ENCODE peak calls at places on chromosomes 5 and 9, in ten cellular contexts. K is GM23338; J is CD8-positive, alpha-beta memory T cell; F is hepatocyte; O is AG04450; G is neuronal stem cell; P is BJ; S is GM23248; Q is tibial artery; M is choroid plexus epithelial cell. N is an unnamed sample.

GRCh38 chr5:68086857-68087256 is 128.7 kb upstream of the PIK3R1 start:
- DNase-seq in K (no peak), J (no peak), S (peak), Q (peak), M (peak), P (peak), G (no peak), O (peak), F (no peak), N (peak)

GRCh38 chr9:131334568-131335105 is 45.1 kb downstream of the PLPP7 start:
- DNase-seq in M (peak), P (no peak), K (no peak), S (peak), Q (peak), J (no peak), O (peak), G (no peak), F (peak), N (no peak)

GRCh38 chr9:86854898-86855523 is 92.3 kb downstream of the GAS1 start:
- DNase-seq in P (peak), K (peak), Q (no peak), S (peak), F (peak), G (peak), O (peak), M (peak), J (no peak), N (peak)

GRCh38 chr9:128497824-128498610 is 6.5 kb upstream of the GLE1 start:
- DNase-seq in S (no peak), F (no peak), M (no peak), G (no peak), Q (peak), O (no peak), J (no peak), K (no peak), P (no peak), N (no peak)

GRCh38 chr5:161340012-161340411 is 206.5 kb downstream of the GABRB2 start:
- DNase-seq in Q (no peak), O (no peak), G (no peak), M (no peak), K (no peak), F (no peak), P (no peak), J (no peak), S (no peak), N (no peak)

GRCh38 chr9:76371901-76372300 is 22.3 kb downstream of the RFK start:
- DNase-seq in O (peak), J (no peak), Q (no peak), M (peak), S (peak), G (no peak), F (no peak), K (no peak), P (no peak), N (no peak)

GRCh38 chr5:141760193-141760592 is 78.2 kb upstream of the ARAP3 start:
- DNase-seq in M (no peak), Q (no peak), G (no peak), S (peak), O (no peak), P (no peak), J (no peak), F (no peak), K (no peak), N (no peak)

GRCh38 chr5:62621280-62621679 is 42.7 kb downstream of the LRRC70 start:
- DNase-seq in O (no peak), Q (no peak), J (no peak), M (no peak), K (peak), S (no peak), P (no peak), F (no peak), G (peak), N (no peak)

GRCh38 chr9:137070201-137070905 is at the start of gene SAPCD2:
- DNase-seq in M (peak), P (no peak), K (peak), S (peak), O (peak), Q (peak), G (peak), J (peak), F (peak), N (no peak)

GRCh38 chr9:137068539-137069507 is 1.5 kb downstream of the SAPCD2 start:
- DNase-seq in S (no peak), J (no peak), F (no peak), Q (no peak), P (no peak), G (no peak), O (no peak), K (no peak), M (no peak), N (no peak)

GRCh38 chr9:137069508-137070071 is 767 bp downstream of the SAPCD2 start:
- DNase-seq in J (no peak), K (peak), F (no peak), O (no peak), M (no peak), P (no peak), Q (no peak), S (no peak), G (no peak), N (no peak)

GRCh38 chr9:137070906-137071275 is 534 bp upstream of the SAPCD2 start:
- DNase-seq in Q (peak), G (no peak), S (no peak), F (no peak), P (no peak), M (no peak), J (no peak), O (no peak), K (no peak), N (no peak)

DNA sequence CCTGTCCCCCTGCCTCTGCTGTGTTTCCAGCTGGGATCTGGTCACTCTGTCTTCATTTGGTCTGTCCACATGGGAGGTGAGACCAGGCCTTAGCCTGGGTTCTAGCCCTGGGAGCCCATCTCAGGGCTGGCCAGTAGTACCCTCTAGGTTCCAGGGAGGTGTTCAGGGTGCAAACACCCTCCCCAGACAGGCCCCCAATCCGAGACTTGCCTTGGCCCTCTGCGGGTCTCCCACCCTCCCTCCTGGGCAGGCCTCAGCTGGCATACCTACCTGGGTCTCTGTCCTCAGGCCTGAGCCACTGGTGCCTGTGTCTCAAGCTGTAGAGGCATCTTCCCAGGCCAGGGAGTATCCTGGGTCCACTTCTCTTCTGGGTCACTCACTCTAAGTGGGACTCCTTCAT is 925 bp upstream of the SAPCD2 start:
- DNase-seq in O (no peak), K (no peak), F (no peak), G (no peak), Q (no peak), S (no peak), M (no peak), J (no peak), P (no peak), N (no peak)
- H3K4me3 ChIP-seq in O (no peak), K (peak), F (no peak), G (no peak), Q (no peak), S (no peak), M (no peak), J (peak), P (no peak), N (no peak)

GRCh38 chr5:86617309-86617755 is 409 bp upstream of the COX7C start:
- DNase-seq in S (no peak), F (no peak), K (no peak), P (no peak), J (no peak), Q (no peak), G (no peak), O (no peak), M (no peak), N (no peak)
- H3K4me3 ChIP-seq in S (peak), F (no peak), K (no peak), P (no peak), J (no peak), Q (peak), G (no peak), O (no peak), M (no peak), N (no peak)

GRCh38 chr5:172849636-172850453 is 15.8 kb downstream of the ERGIC1 start:
- DNase-seq in M (no peak), F (no peak), J (peak), S (peak), O (no peak), K (no peak), P (no peak), G (no peak), Q (no peak), N (no peak)
- H3K4me3 ChIP-seq in M (no peak), F (no peak), J (no peak), S (no peak), O (no peak), K (no peak), P (no peak), G (no peak), Q (no peak), N (no peak)

GRCh38 chr9:20044686-20045085 is 255.8 kb upstream of the SLC24A2 start:
- DNase-seq in G (no peak), P (no peak), J (no peak), M (peak), Q (no peak), K (no peak), F (no peak), O (no peak), S (no peak), N (no peak)

GRCh38 chr9:20043035-20043434 is 254.2 kb upstream of the SLC24A2 start:
- DNase-seq in G (no peak), Q (no peak), M (no peak), J (no peak), S (no peak), F (no peak), O (no peak), K (no peak), P (no peak), N (no peak)

GRCh38 chr9:20042312-20042711 is 253.5 kb upstream of the SLC24A2 start:
- DNase-seq in F (no peak), M (no peak), S (no peak), O (no peak), G (no peak), P (no peak), Q (no peak), J (no peak), K (no peak), N (no peak)

GRCh38 chr9:20041717-20042116 is 252.9 kb upstream of the SLC24A2 start:
- DNase-seq in O (no peak), J (peak), K (no peak), P (no peak), Q (no peak), S (no peak), G (no peak), M (no peak), F (peak), N (no peak)

DNA sequence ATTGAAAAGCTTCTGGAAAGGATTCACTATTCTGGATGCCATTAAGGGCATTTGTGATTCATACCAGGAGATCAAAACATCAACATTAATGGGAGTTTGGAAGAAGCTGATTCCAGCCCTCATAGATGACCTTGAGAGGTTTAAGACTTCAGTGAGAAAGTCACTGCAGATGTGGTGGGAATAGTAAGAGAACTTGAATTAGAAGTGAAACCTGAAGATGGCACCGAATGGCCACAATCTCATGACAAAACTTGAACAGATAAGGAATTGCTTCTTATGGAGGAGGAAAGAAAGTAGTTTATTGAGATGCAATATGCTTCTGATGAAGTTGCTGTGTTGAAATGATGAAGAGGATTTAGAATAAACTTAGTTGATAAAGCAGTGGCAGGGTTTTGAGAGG is 254.6 kb upstream of the SLC24A2 start:
- DNase-seq in O (no peak), G (no peak), F (no peak), J (no peak), K (no peak), S (no peak), M (peak), P (no peak), Q (no peak), N (no peak)
- H3K4me3 ChIP-seq in O (no peak), G (no peak), F (no peak), J (peak), K (no peak), S (no peak), M (no peak), P (no peak), Q (no peak), N (no peak)

GRCh38 chr5:168366124-168366523 is 74.7 kb downstream of the WWC1 start:
- DNase-seq in F (no peak), Q (no peak), P (peak), O (peak), S (peak), G (no peak), J (no peak), M (peak), K (no peak), N (peak)
- H3K4me3 ChIP-seq in F (no peak), Q (no peak), P (no peak), O (no peak), S (peak), G (no peak), J (no peak), M (no peak), K (no peak), N (no peak)

GRCh38 chr9:130266236-130267098 is 907 bp downstream of the HMCN2 start:
- DNase-seq in G (no peak), Q (peak), O (no peak), M (no peak), S (no peak), K (peak), J (no peak), P (no peak), F (no peak), N (no peak)

GRCh38 chr9:130265431-130266235 is at the start of gene HMCN2:
- DNase-seq in M (peak), G (peak), P (no peak), F (peak), K (peak), O (no peak), S (peak), J (no peak), Q (peak), N (no peak)

GRCh38 chr9:130263601-130264413 is 1.8 kb upstream of the HMCN2 start:
- DNase-seq in F (no peak), O (no peak), P (no peak), Q (peak), S (peak), J (no peak), K (no peak), M (no peak), G (no peak), N (no peak)

GRCh38 chr9:130262771-130263170 is 2.8 kb upstream of the HMCN2 start:
- DNase-seq in M (no peak), G (no peak), K (no peak), S (no peak), P (no peak), O (no peak), F (no peak), J (no peak), Q (peak), N (no peak)

DNA sequence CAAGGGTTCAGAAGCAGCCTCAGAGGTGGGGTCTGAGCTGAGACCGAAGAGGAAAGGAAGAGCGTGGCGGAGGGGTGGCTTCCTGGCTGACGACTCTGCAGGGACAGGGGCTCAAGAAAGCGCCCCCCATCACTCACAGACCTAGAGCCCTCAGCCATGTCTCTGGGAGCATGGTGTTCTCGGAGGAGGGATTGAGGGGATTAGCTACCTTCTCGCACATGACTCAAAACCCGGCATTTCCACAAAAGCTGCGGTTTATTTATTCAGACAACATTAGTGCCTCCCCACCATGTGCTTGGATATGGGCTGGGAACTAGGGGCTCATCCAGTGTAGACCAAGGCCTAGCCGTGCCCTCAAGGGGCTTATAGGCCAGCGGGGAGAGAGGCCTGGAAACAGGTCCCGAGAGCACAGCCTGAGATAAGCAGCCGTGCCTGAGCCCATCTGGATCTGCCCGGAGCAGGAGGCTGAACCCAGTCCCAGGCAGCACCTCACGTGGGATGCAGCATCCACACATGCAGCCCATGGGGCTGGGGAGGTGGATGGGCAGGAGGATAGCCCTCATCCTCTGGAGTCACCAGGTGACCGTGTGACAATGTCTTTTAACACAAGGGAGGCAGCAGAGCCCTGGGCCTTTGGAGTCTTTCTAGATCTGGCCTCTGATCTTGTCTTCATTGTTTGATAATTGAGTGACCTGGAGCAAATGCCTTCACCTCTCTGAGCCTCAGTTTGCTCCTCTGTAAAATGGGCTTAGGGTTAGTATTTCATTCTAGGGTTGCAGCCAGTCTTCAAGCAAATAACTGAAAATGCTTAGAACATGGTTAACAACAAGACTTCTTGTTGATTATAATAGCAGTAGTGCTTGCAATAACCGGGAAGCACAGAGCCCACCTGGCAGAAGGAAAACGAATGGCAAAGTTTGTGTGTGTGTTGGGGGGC is 878 bp upstream of the HMCN2 start:
- DNase-seq in S (no peak), G (no peak), K (no peak), O (no peak), M (no peak), F (no peak), J (no peak), P (no peak), Q (peak), N (no peak)
- H3K4me3 ChIP-seq in S (no peak), G (no peak), K (peak), O (no peak), M (no peak), F (no peak), J (no peak), P (no peak), Q (peak), N (no peak)

GRCh38 chr9:126338945-126339344 is 12.3 kb downstream of the MVB12B start:
- DNase-seq in G (no peak), S (no peak), J (no peak), P (no peak), F (no peak), K (no peak), Q (no peak), M (no peak), O (no peak), N (no peak)

GRCh38 chr9:126336350-126337335 is 10.0 kb downstream of the MVB12B start:
- DNase-seq in P (no peak), J (no peak), M (no peak), O (no peak), G (no peak), K (no peak), S (no peak), Q (no peak), F (no peak), N (no peak)

GRCh38 chr9:126334626-126335621 is 8.3 kb downstream of the MVB12B start:
- DNase-seq in G (no peak), M (peak), K (no peak), O (no peak), J (no peak), Q (no peak), S (no peak), F (peak), P (no peak), N (peak)

GRCh38 chr9:126337690-126338426 is 11.2 kb downstream of the MVB12B start:
- DNase-seq in J (no peak), F (no peak), P (no peak), G (no peak), K (no peak), S (no peak), O (no peak), Q (no peak), M (no peak), N (no peak)

DNA sequence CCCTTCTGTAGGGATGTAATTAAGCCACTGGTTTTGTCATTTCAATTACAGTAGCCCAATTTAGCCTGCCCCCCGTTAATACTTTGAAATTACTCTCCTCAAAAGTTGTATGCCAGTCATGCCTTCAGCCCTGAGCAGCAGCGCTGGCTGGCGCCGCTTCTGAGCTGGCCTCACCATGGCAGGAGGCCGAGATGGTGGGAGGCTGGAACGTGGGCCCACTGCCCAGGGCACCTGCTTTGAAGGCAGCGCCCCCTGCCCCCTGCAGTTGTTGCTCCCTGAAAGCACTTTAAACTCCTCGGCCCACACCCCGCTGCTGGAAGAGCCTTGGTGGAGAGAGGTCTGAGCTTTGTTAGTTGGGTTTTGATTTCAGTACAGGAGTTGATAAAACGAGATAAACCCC is 9.2 kb downstream of the MVB12B start:
- DNase-seq in F (no peak), O (no peak), J (no peak), M (no peak), K (peak), G (no peak), P (no peak), Q (no peak), S (no peak), N (no peak)
- H3K4me3 ChIP-seq in F (no peak), O (no peak), J (no peak), M (no peak), K (no peak), G (no peak), P (no peak), Q (no peak), S (no peak), N (no peak)

GRCh38 chr5:117160361-117160760 is 585.7 kb upstream of the SEMA6A start:
- DNase-seq in M (no peak), F (no peak), S (no peak), O (no peak), P (no peak), G (no peak), Q (no peak), K (no peak), J (no peak), N (no peak)

GRCh38 chr5:117165068-117165467 is 590.4 kb upstream of the SEMA6A start:
- DNase-seq in F (no peak), O (no peak), P (no peak), J (no peak), S (no peak), Q (no peak), K (no peak), G (no peak), M (no peak), N (no peak)

GRCh38 chr5:117161718-117162386 is 587.2 kb upstream of the SEMA6A start:
- DNase-seq in Q (no peak), O (no peak), S (no peak), G (peak), F (no peak), M (no peak), K (peak), P (no peak), J (no peak), N (no peak)
- H3K4me3 ChIP-seq in Q (no peak), O (no peak), S (no peak), G (no peak), F (no peak), M (no peak), K (no peak), P (no peak), J (no peak), N (no peak)

N was measured in AG04449.